ENCODE peak calls at places on chromosomes 7 and 10, in ten cellular contexts. H is HCT116, V is LoVo, Z is NCI-H774, N is ovary, A is NCI-H1105 treated with DMSO at 0.1 percent for 48 hours, O is GM23248, I is caudate nucleus, K is NAMALWA, U is SK-N-MC. B is an unnamed sample.

GRCh38 chr7:100571829-100572116 is 1.9 kb downstream of the SAP25 start:
- DNase-seq in H (no peak), V (no peak), Z (no peak), N (no peak), A (no peak), O (no peak), I (no peak), K (no peak), U (no peak), B (no peak)

GRCh38 chr7:32020760-32021159 is 49.4 kb downstream of the PDE1C start:
- DNase-seq in H (no peak), V (no peak), Z (no peak), N (no peak), A (no peak), O (no peak), I (no peak), K (no peak), U (no peak), B (no peak)

GRCh38 chr10:90751107-90751997 is 106.5 kb downstream of the HTR7 start:
- DNase-seq in H (peak; percentile 45), V (peak; percentile 55), Z (no peak), N (no peak), A (peak; percentile 16), O (peak; percentile 46), I (no peak), K (peak; percentile 68), U (no peak), B (peak; percentile 34)

GRCh38 chr7:80622531-80622930 is 15.9 kb upstream of the CD36 start:
- DNase-seq in H (no peak), V (no peak), Z (no peak), N (no peak), A (no peak), O (peak; percentile 60), I (no peak), K (no peak), U (no peak), B (no peak)

GRCh38 chr7:121510302-121510701 is 114.2 kb upstream of the FAM3C start:
- DNase-seq in H (no peak), V (no peak), Z (no peak), N (no peak), A (no peak), O (no peak), I (no peak), K (peak; percentile 53), U (no peak), B (no peak)

GRCh38 chr7:66236713-66237303 is 31.7 kb downstream of the TPST1 start:
- DNase-seq in H (no peak), V (peak; percentile 49), Z (no peak), N (no peak), A (no peak), O (peak; percentile 48), I (no peak), K (no peak), U (no peak), B (no peak)

GRCh38 chr10:107971411-107971810 is 806.9 kb upstream of the SORCS1 start:
- DNase-seq in H (no peak), V (no peak), Z (no peak), N (no peak), A (no peak), O (peak; percentile 88), I (no peak), K (no peak), U (no peak), B (no peak)

GRCh38 chr7:40680657-40681056 is 545.9 kb downstream of the SUGCT start:
- DNase-seq in H (peak; percentile 34), V (peak; percentile 53), Z (no peak), N (no peak), A (no peak), O (peak; percentile 38), I (no peak), K (peak; percentile 78), U (no peak), B (peak; percentile 15)

GRCh38 chr10:120578123-120578522 is 121.1 kb downstream of the PLPP4 start:
- DNase-seq in H (no peak), V (no peak), Z (no peak), N (no peak), A (no peak), O (no peak), I (no peak), K (no peak), U (no peak), B (no peak)

GRCh38 chr7:140349172-140349771 is 49.1 kb downstream of the SLC37A3 start:
- DNase-seq in H (no peak), V (no peak), Z (no peak), N (no peak), A (no peak), O (peak; percentile 79), I (no peak), K (no peak), U (no peak), B (no peak)

GRCh38 chr10:71272122-71272771 is 46.8 kb upstream of the SLC29A3 start:
- DNase-seq in H (no peak), V (no peak), Z (no peak), N (no peak), A (no peak), O (peak; percentile 81), I (no peak), K (no peak), U (no peak), B (peak; percentile 57)

GRCh38 chr10:94085766-94086437 is 92.2 kb downstream of the PLCE1 start:
- DNase-seq in H (no peak), V (no peak), Z (no peak), N (no peak), A (no peak), O (no peak), I (no peak), K (no peak), U (no peak), B (peak; percentile 35)

GRCh38 chr10:46255696-46256355 is 31.0 kb upstream of the ANTXRL start:
- DNase-seq in H (peak; percentile 54), V (peak; percentile 48), Z (peak; percentile 6), N (no peak), A (peak; percentile 14), O (peak; percentile 43), I (no peak), K (peak; percentile 40), U (no peak), B (peak; percentile 13)